ENCODE peak calls at places on chromosomes 1 and 21, in six cellular contexts. A is cardiac muscle cell, T is uterus, W is coronary artery, X is astrocyte of the cerebellum, Y is stomach. L is an unnamed sample.

GRCh38 chr1:119878171-119878570 is 18.1 kb downstream of the ADAM30 start:
- DNase-seq in Y (no peak), X (no peak), W (no peak), A (no peak), T (no peak), L (no peak)

GRCh38 chr1:64669098-64669675 is 75.7 kb upstream of the RAVER2 start:
- DNase-seq in A (peak; percentile 10), T (no peak), W (no peak), Y (no peak), X (no peak), L (no peak)

GRCh38 chr1:8395433-8395866 is 77.5 kb downstream of the SLC45A1 start:
- DNase-seq in X (no peak), T (no peak), A (no peak), W (no peak), Y (no peak), L (no peak)

GRCh38 chr1:7402548-7402850 is 368.6 kb upstream of the VAMP3 start:
- DNase-seq in X (no peak), T (no peak), Y (no peak), W (no peak), A (no peak), L (no peak)

GRCh38 chr1:181676269-181676668 is 193.0 kb downstream of the CACNA1E start:
- DNase-seq in Y (peak; percentile 49), T (no peak), X (peak; percentile 3), W (no peak), A (peak; percentile 1), L (peak; percentile 71)

GRCh38 chr1:158011714-158012113 is 18.3 kb downstream of the KIRREL1 start:
- DNase-seq in Y (no peak), T (peak; percentile 52), X (no peak), A (peak; percentile 57), W (no peak), L (no peak)

GRCh38 chr1:234608720-234609527 is 1.1 kb downstream of the IRF2BP2 start:
- DNase-seq in Y (peak; percentile 64), A (peak; percentile 67), W (peak; percentile 77), T (peak; percentile 45), X (no peak), L (peak; percentile 41)

GRCh38 chr1:84834419-84835064 is 58.5 kb downstream of the LPAR3 start:
- DNase-seq in Y (no peak), X (peak; percentile 71), T (no peak), W (no peak), A (peak; percentile 36), L (no peak)

GRCh38 chr1:115655916-115656315 is 14.1 kb downstream of the VANGL1 start:
- DNase-seq in X (no peak), A (no peak), Y (no peak), W (peak; percentile 12), T (no peak), L (no peak)

GRCh38 chr1:247110627-247111258 is 6.6 kb upstream of the ZNF669 start:
- DNase-seq in W (no peak), A (no peak), Y (no peak), X (no peak), T (no peak), L (no peak)

GRCh38 chr1:185973645-185974044 is 239.5 kb downstream of the HMCN1 start:
- DNase-seq in X (peak; percentile 99), T (no peak), W (no peak), Y (no peak), A (peak; percentile 94), L (no peak)

GRCh38 chr1:192516776-192517297 is 58.7 kb upstream of the RGS1 start:
- DNase-seq in Y (no peak), X (no peak), W (no peak), A (no peak), T (no peak), L (peak; percentile 52)

GRCh38 chr21:43640437-43640836 is 18.9 kb downstream of the HSF2BP start:
- DNase-seq in X (no peak), A (peak; percentile 29), W (no peak), Y (no peak), T (no peak), L (no peak)

GRCh38 chr1:5744911-5745431 is 247.3 kb downstream of the NPHP4 start:
- DNase-seq in X (no peak), W (no peak), A (no peak), T (no peak), Y (peak; percentile 17), L (no peak)

GRCh38 chr1:211616231-211617031 is 37.5 kb upstream of the SLC30A1 start:
- DNase-seq in A (peak; percentile 91), T (peak; percentile 56), W (no peak), X (peak; percentile 76), Y (peak; percentile 48), L (no peak)

GRCh38 chr1:227621211-227621610 is 57.9 kb downstream of the ZNF678 start:
- DNase-seq in W (no peak), Y (no peak), X (no peak), A (no peak), T (no peak), L (no peak)

GRCh38 chr1:226034482-226034881 is 28.0 kb upstream of the H3-3A start:
- DNase-seq in A (peak; percentile 99), X (peak; percentile 98), Y (peak; percentile 68), T (peak; percentile 68), W (peak; percentile 93), L (no peak)

GRCh38 chr1:16013908-16014258 is 4.0 kb downstream of the HSPB7 start:
- DNase-seq in Y (no peak), X (no peak), T (no peak), W (no peak), A (no peak), L (no peak)

GRCh38 chr21:44304846-44305245 is 5.0 kb downstream of the PFKL start:
- DNase-seq in A (peak; percentile 56), W (no peak), Y (peak; percentile 43), X (peak; percentile 9), T (peak; percentile 42), L (peak; percentile 61)

GRCh38 chr1:201360901-201361651 is 16.4 kb downstream of the TNNT2 start:
- DNase-seq in Y (no peak), A (no peak), X (no peak), T (no peak), W (no peak), L (no peak)

GRCh38 chr1:91499904-91500755 is 521 bp upstream of the CDC7 start:
- DNase-seq in Y (no peak), A (no peak), T (no peak), W (no peak), X (no peak), L (no peak)

GRCh38 chr1:147591993-147592392 is 50.7 kb downstream of the BCL9 start:
- DNase-seq in A (no peak), T (no peak), Y (no peak), W (no peak), X (no peak), L (no peak)

GRCh38 chr1:152479792-152480595 is 30.6 kb upstream of the LCE5A start:
- DNase-seq in T (no peak), W (no peak), A (peak; percentile 29), X (no peak), Y (peak; percentile 54), L (peak; percentile 43)

GRCh38 chr1:42658880-42659337 is 686 bp downstream of the PPIH start:
- DNase-seq in X (no peak), A (peak; percentile 18), Y (no peak), W (no peak), T (no peak), L (no peak)

GRCh38 chr1:109777980-109778625 is 14.4 kb upstream of the EPS8L3 start:
- DNase-seq in T (no peak), X (no peak), A (no peak), Y (peak; percentile 24), W (peak; percentile 59), L (no peak)

GRCh38 chr1:185668013-185668412 is 66.2 kb upstream of the HMCN1 start:
- DNase-seq in W (no peak), X (no peak), T (no peak), Y (no peak), A (no peak), L (no peak)

GRCh38 chr1:162316187-162316586 is 60.5 kb downstream of the SPATA46 start:
- DNase-seq in W (no peak), X (no peak), Y (no peak), A (no peak), T (no peak), L (no peak)

GRCh38 chr1:28370220-28371010 is 875 bp downstream of the PHACTR4 start:
- DNase-seq in W (peak; percentile 81), T (peak; percentile 21), A (peak; percentile 45), X (no peak), Y (no peak), L (peak; percentile 56)
- TF ChIP-seq CTCF in W (no peak), T (peak; percentile 25), A (peak; percentile 8), X (peak; percentile 7), Y (no peak), L (no peak)

GRCh38 chr1:59429651-59430050 is 132.8 kb downstream of the FGGY start:
- DNase-seq in W (no peak), Y (no peak), T (no peak), X (no peak), A (no peak), L (no peak)

GRCh38 chr1:59432531-59433439 is 135.9 kb downstream of the FGGY start:
- DNase-seq in W (no peak), A (no peak), T (no peak), X (no peak), Y (no peak), L (peak; percentile 66)

GRCh38 chr1:59434336-59434735 is 137.4 kb downstream of the FGGY start:
- DNase-seq in X (no peak), A (no peak), T (no peak), Y (no peak), W (no peak), L (no peak)

GRCh38 chr1:59433440-59433813 is 136.5 kb downstream of the FGGY start:
- DNase-seq in W (no peak), T (no peak), Y (no peak), A (no peak), X (peak; percentile 70), L (no peak)

DNA sequence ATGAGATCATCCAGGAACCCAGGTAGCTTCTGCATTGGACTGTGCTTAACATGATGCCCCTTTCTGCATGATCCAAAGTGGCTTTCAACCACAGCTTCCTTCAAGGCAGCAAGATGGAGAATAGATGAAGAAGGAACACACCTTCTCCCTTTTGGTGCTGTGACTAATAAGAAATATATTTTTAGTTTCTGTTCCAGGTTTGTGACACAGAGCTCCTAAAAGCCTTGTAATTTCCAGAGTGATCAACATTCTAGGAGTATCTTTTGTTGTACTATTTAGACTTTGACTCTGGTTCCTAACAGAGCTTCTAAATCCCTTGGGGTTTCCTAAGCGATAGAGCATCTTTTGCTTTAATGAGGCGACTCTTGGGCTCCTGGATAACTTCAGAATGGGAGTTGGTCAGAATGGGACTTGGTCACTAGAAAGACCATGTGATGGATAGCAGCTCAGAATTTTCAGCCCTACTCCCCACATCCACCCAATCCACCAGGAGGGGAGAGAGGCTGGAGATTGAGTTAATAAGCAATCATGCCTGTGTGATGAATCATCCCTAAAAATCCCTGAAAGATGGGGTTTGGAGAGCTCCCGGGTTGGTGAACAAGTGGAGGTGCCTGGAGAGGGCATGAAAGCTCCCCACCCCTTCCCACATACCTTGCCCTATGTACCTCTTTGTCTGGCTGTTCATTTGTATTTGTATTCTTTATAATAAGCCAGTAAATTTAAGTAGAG is 134.8 kb downstream of the FGGY start:
- DNase-seq in X (no peak), T (no peak), A (no peak), Y (no peak), W (no peak), L (no peak)
- TF ChIP-seq CTCF in X (no peak), T (no peak), A (no peak), Y (no peak), W (no peak), L (no peak)

GRCh38 chr21:36966066-36966845 is at the start of gene HLCS:
- DNase-seq in W (peak; percentile 85), X (no peak), Y (peak; percentile 81), T (peak; percentile 68), A (peak; percentile 72), L (peak; percentile 87)
- TF ChIP-seq CTCF in W (no peak), X (no peak), Y (no peak), T (peak; percentile 40), A (no peak), L (peak; percentile 40)

GRCh38 chr1:35112668-35113067 is 33.5 kb downstream of the ZMYM1 start:
- DNase-seq in T (no peak), Y (no peak), X (no peak), A (peak; percentile 24), W (no peak), L (no peak)
- TF ChIP-seq CTCF in T (no peak), Y (no peak), X (peak; percentile 9), A (peak; percentile 27), W (no peak), L (no peak)